ENCODE peak calls at places on chromosome 4, in seven cellular contexts. S is CD8-positive, alpha-beta T cell; U is HepG2; A is thyroid gland; Z is tibial artery; N is A549; F is fibroblast of lung. Y is an unnamed sample.

GRCh38 chr4:90727938-90728337 is 600.7 kb downstream of the CCSER1 start:
- DNase-seq in S (no peak), U (no peak), A (no peak), Z (no peak), N (peak), F (peak), Y (no peak)

GRCh38 chr4:52407545-52407944 is 251.6 kb downstream of the USP46 start:
- DNase-seq in S (no peak), U (peak), A (no peak), Z (no peak), N (no peak), F (no peak), Y (no peak)

GRCh38 chr4:140799686-140800225 is 43.6 kb upstream of the TBC1D9 start:
- DNase-seq in S (no peak), U (no peak), A (no peak), Z (no peak), N (no peak), F (no peak), Y (no peak)

GRCh38 chr4:151930372-151930771 is 169.6 kb upstream of the GATB start:
- DNase-seq in S (no peak), U (no peak), A (no peak), Z (no peak), N (no peak), F (no peak), Y (no peak)

GRCh38 chr4:15894923-15895411 is 43.6 kb downstream of the FGFBP1 start:
- DNase-seq in S (no peak), U (no peak), A (no peak), Z (no peak), N (peak), F (peak), Y (no peak)

GRCh38 chr4:156962551-156962974 is 9.0 kb downstream of the PDGFC start:
- DNase-seq in S (no peak), U (peak), A (no peak), Z (no peak), N (no peak), F (peak), Y (no peak)

GRCh38 chr4:98653890-98654867 is 4.2 kb downstream of the TSPAN5 start:
- DNase-seq in S (no peak), U (no peak), A (peak), Z (no peak), N (peak), F (peak), Y (no peak)

GRCh38 chr4:183099537-183100297 is 660 bp downstream of the WWC2 start:
- DNase-seq in S (peak), U (peak), A (peak), Z (peak), N (peak), F (no peak), Y (no peak)

GRCh38 chr4:84852081-84852480 is 114.4 kb downstream of the WDFY3 start:
- DNase-seq in S (no peak), U (no peak), A (no peak), Z (no peak), N (no peak), F (peak), Y (no peak)

GRCh38 chr4:6916587-6917444 is 7.2 kb downstream of the TBC1D14 start:
- DNase-seq in S (peak), U (no peak), A (no peak), Z (no peak), N (no peak), F (peak), Y (no peak)

GRCh38 chr4:73801692-73802091 is 34.8 kb upstream of the CXCL6 start:
- DNase-seq in S (no peak), U (no peak), A (no peak), Z (no peak), N (no peak), F (no peak), Y (no peak)
- H3K27ac ChIP-seq in S (no peak), U (no peak), A (no peak), Z (no peak), N (no peak), F (no peak), Y (no peak)

GRCh38 chr4:88021824-88022223 is 14.4 kb downstream of the PKD2 start:
- DNase-seq in S (no peak), U (no peak), A (no peak), Z (no peak), N (no peak), F (no peak), Y (no peak)

GRCh38 chr4:88022289-88022688 is 14.9 kb downstream of the PKD2 start:
- DNase-seq in S (no peak), U (no peak), A (no peak), Z (no peak), N (no peak), F (no peak), Y (no peak)

GRCh38 chr4:88017516-88018302 is 10.3 kb downstream of the PKD2 start:
- DNase-seq in S (no peak), U (no peak), A (no peak), Z (no peak), N (peak), F (peak), Y (no peak)

GRCh38 chr4:88015659-88016295 is 8.3 kb downstream of the PKD2 start:
- DNase-seq in S (no peak), U (no peak), A (no peak), Z (no peak), N (no peak), F (no peak), Y (no peak)

DNA sequence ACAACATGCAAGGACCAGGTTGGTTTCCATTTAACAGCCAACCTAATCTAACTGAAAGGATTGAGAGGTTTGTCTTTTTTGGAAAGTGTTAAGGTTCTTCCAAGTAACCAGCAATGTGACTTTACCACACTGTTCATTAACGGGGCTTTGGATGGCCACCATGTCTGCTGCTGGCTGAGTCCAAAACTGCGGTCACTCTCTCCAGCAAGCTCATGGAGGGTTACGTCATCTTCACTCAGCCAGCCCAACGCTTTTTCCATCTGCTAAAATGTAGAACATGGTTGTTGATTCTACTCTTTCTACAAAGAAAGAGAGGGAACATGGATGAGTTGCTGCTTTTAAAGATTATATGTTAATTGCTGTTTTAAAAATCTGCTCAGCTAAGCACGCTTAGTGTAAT is 11.0 kb downstream of the PKD2 start:
- DNase-seq in S (no peak), U (no peak), A (no peak), Z (peak), N (no peak), F (peak), Y (peak)
- H3K27ac ChIP-seq in S (no peak), U (no peak), A (peak), Z (peak), N (peak), F (peak), Y (peak)

DNA sequence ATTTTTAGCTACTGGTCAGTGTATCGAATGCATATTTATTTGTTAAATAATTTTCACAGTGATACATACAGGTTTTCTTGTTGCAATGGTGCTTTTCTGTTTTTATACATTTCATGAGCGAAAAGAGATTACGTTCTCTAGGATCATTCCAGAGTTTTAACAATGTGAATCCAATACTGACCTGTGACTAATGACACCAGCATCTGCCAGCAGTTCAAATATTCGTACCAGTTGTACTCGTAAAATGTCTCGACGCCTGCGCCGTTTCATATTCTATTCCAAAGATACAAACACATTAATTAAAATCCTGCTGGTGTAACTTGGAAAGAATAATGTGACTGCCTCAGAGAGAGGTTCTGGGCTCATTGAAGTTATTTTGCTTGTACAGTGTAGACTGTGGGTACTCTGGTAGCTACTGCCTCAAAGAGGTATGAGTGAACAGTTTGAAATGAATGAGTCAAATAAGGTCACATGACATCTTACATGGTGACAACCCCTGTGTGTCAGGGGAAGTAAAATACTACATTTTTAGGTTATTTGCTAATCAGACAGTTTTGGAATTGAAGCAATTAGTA is 80.7 kb downstream of the ZAR1 start:
- DNase-seq in S (no peak), U (no peak), A (no peak), Z (no peak), N (no peak), F (peak), Y (no peak)
- H3K27ac ChIP-seq in S (no peak), U (no peak), A (no peak), Z (no peak), N (no peak), F (no peak), Y (no peak)

GRCh38 chr4:11739992-11740391 is 311.3 kb upstream of the HS3ST1 start:
- DNase-seq in S (no peak), U (no peak), A (no peak), Z (no peak), N (no peak), F (peak), Y (no peak)

GRCh38 chr4:11741190-11741652 is 312.5 kb upstream of the HS3ST1 start:
- DNase-seq in S (no peak), U (no peak), A (no peak), Z (no peak), N (no peak), F (peak), Y (no peak)

GRCh38 chr4:11746734-11747133 is 318.0 kb upstream of the HS3ST1 start:
- DNase-seq in S (no peak), U (no peak), A (no peak), Z (no peak), N (no peak), F (peak), Y (no peak)

GRCh38 chr4:11743236-11743635 is 314.5 kb upstream of the HS3ST1 start:
- DNase-seq in S (no peak), U (no peak), A (no peak), Z (no peak), N (no peak), F (peak), Y (no peak)

GRCh38 chr4:11743961-11744360 is 315.3 kb upstream of the HS3ST1 start:
- DNase-seq in S (no peak), U (no peak), A (no peak), Z (no peak), N (no peak), F (no peak), Y (no peak)
- H3K27ac ChIP-seq in S (no peak), U (no peak), A (no peak), Z (no peak), N (no peak), F (no peak), Y (no peak)